ENCODE peak calls at places on chromosomes 12 and 14, in six cellular contexts. Z, T, P, M, N and A are unnamed samples.

GRCh38 chr12:6376079-6376941 is 947 bp upstream of the SCNN1A start:
- DNase-seq in T (peak), P (no peak), N (no peak), M (no peak), Z (peak), A (no peak)

GRCh38 chr12:80033457-80033856 is 65.9 kb upstream of the OTOGL start:
- DNase-seq in P (no peak), Z (peak), M (no peak), N (no peak), T (no peak), A (no peak)

GRCh38 chr14:20820063-20820904 is 17.6 kb upstream of the RNASE1 start:
- DNase-seq in N (no peak), M (no peak), T (no peak), P (no peak), Z (peak), A (no peak)

GRCh38 chr12:2963760-2964292 is 4.6 kb downstream of the TEAD4 start:
- DNase-seq in M (peak), Z (no peak), P (no peak), T (no peak), N (no peak), A (no peak)

GRCh38 chr14:36820111-36820709 is 158.6 kb downstream of the PAX9 start:
- DNase-seq in N (no peak), P (no peak), M (no peak), T (no peak), Z (peak), A (no peak)

GRCh38 chr12:131830335-131831020 is 2.3 kb downstream of the MMP17 start:
- DNase-seq in M (peak), P (peak), N (peak), Z (peak), T (peak), A (peak)

GRCh38 chr12:111991535-111991934 is 21.4 kb downstream of the TMEM116 start:
- DNase-seq in P (no peak), N (no peak), Z (no peak), T (no peak), M (no peak), A (no peak)

GRCh38 chr12:6372403-6373003 is 2.9 kb downstream of the SCNN1A start:
- DNase-seq in P (no peak), Z (peak), T (no peak), M (no peak), N (no peak), A (no peak)

GRCh38 chr12:90936230-90937005 is 18.6 kb downstream of the CCER1 start:
- DNase-seq in P (no peak), M (no peak), T (no peak), Z (no peak), N (no peak), A (no peak)

GRCh38 chr14:102795060-102795925 is 18.0 kb downstream of the TRAF3 start:
- DNase-seq in N (peak), T (no peak), P (no peak), Z (peak), M (peak), A (no peak)

GRCh38 chr12:131896080-131896810 is 1.8 kb downstream of the ULK1 start:
- DNase-seq in T (peak), Z (peak), M (peak), N (peak), P (peak), A (peak)

GRCh38 chr12:117875652-117876491 is 92.9 kb downstream of the KSR2 start:
- DNase-seq in P (peak), M (no peak), T (no peak), Z (no peak), N (peak), A (peak)

GRCh38 chr12:105698047-105698446 is 367.6 kb downstream of the C12orf75 start:
- DNase-seq in Z (no peak), N (no peak), T (no peak), P (no peak), M (no peak), A (no peak)

GRCh38 chr12:77754086-77754485 is 76.6 kb upstream of the NAV3 start:
- DNase-seq in N (no peak), Z (no peak), T (no peak), M (no peak), P (no peak), A (no peak)

GRCh38 chr12:49543914-49544815 is 5.3 kb downstream of the KCNH3 start:
- DNase-seq in Z (no peak), T (no peak), N (no peak), M (peak), P (no peak), A (no peak)

GRCh38 chr12:4116251-4117111 is 157.1 kb upstream of the CCND2 start:
- DNase-seq in P (no peak), Z (peak), T (peak), M (no peak), N (peak), A (no peak)

GRCh38 chr14:59483360-59483759 is 848 bp downstream of the L3HYPDH start:
- DNase-seq in Z (no peak), M (no peak), P (no peak), T (no peak), N (no peak), A (no peak)

GRCh38 chr12:75878382-75878720 is 153.2 kb downstream of the PHLDA1 start:
- DNase-seq in P (no peak), T (no peak), N (no peak), M (no peak), Z (peak), A (no peak)

GRCh38 chr14:31933716-31934115 is 143.4 kb upstream of the ARHGAP5 start:
- DNase-seq in T (no peak), N (no peak), M (no peak), P (no peak), Z (no peak), A (no peak)

GRCh38 chr14:75274899-75275569 is 3.6 kb upstream of the FOS start:
- DNase-seq in Z (no peak), M (peak), T (peak), P (no peak), N (peak), A (peak)

GRCh38 chr12:132765366-132765765 is 3.7 kb upstream of the ANKLE2 start:
- DNase-seq in M (no peak), N (no peak), Z (no peak), T (no peak), P (no peak), A (no peak)

GRCh38 chr14:22008098-22008412 is 334.4 kb upstream of the OR4E1 start:
- DNase-seq in M (no peak), Z (no peak), T (no peak), N (no peak), P (no peak), A (no peak)

GRCh38 chr12:1592444-1593231 is 1.7 kb downstream of the FBXL14 start:
- DNase-seq in N (peak), Z (peak), P (peak), M (no peak), T (peak), A (peak)
- TF ChIP-seq CTCF in N (no peak), Z (no peak), P (peak), M (no peak), T (no peak), A (no peak)

DNA sequence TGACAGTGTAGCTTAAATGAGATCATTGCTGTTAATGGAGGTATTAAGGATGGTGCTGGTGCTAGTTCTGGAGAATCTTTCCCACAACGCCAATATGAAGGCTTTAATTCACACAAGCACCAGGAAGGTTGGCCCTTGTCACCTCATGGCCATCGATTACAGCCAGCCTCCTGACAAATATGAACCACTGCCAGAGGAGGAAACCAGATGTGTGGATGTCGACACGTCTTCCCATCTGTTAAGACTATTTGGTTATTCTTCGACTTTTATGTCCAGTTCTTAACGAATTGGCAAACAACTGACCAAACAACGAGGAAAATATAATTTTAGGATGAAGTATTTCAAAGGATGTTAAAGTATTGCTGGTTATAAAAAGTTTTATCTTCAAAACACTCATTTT is 79.5 kb downstream of the PIK3C2G start:
- DNase-seq in T (no peak), M (no peak), N (no peak), P (no peak), Z (no peak), A (no peak)
- TF ChIP-seq CTCF in T (no peak), M (no peak), N (no peak), P (no peak), Z (no peak), A (no peak)

DNA sequence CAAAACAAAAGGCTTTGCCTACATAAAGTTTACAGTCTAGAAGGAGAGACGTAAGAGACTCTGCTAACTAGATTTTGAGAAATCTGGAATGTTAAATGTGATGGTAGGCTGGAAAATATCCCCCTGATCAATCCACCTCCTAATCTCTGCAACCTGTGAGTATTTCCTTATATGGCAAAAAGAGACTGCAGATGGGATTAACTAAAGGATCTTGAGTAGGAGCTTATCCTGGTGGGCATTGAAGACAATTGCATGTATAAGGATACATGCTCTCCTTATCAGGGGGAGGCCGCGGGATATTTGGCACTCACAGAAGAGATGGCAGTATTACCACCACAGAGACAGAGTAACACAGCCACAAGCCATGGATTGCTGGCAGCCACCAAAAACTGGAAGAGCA is 95.2 kb downstream of the EGLN3 start:
- DNase-seq in T (no peak), Z (no peak), P (no peak), N (no peak), M (no peak), A (no peak)
- TF ChIP-seq CTCF in T (no peak), Z (no peak), P (no peak), N (no peak), M (no peak), A (no peak)

DNA sequence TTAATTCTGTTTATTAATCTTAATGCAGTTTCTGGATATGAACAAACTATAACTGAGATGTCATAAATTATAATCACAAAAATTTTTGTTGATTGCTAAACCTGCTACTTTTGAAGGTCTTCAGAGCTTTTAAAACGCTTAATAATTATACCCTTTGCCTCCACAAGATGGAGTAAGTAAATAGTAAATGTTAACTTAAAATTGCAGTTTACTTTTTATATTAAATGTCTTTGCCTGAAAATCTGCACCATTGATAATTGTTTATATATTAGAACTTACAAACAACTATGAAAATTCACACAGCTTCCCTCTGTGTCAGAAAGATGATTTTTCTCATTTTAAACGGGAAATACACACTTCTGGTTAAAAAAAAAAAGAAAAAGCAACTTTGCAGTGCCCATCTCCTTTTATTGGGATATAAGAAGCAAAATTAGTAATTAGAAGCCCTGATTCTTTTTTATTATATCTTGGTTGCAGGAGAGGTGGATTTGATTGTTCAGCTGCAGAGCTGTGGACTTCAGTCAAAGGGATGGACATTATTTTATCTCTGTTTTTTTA is 35.6 kb downstream of the SCFD1 start:
- DNase-seq in P (no peak), N (no peak), M (no peak), Z (no peak), T (no peak), A (no peak)
- TF ChIP-seq CTCF in P (peak), N (no peak), M (peak), Z (peak), T (no peak), A (no peak)

GRCh38 chr12:92476844-92477243 is 225.9 kb upstream of the PLEKHG7 start:
- DNase-seq in T (no peak), Z (no peak), M (no peak), N (no peak), P (no peak), A (no peak)
- TF ChIP-seq CTCF in T (no peak), Z (no peak), M (no peak), N (no peak), P (no peak), A (no peak)

DNA sequence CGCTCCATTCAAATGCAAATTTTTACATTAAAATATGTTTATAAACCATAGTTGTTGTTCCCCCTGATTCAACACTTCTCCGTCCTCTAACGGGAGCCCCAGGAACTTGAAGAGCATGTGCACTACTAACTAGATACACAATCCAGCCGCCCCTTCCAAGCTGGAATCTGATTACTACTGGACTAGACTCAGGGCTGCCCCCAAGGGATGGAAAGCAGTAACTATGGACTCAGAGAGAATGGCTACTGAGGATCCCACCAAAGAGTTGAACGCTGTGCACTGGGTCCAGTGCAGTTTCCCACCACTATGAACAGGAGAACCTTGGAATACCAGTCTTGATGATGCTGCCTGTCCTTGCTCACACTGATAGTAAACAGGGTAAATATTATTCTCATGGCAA is 48.6 kb upstream of the PCNX1 start:
- DNase-seq in P (no peak), N (no peak), T (no peak), Z (no peak), M (no peak), A (no peak)
- TF ChIP-seq CTCF in P (no peak), N (no peak), T (no peak), Z (no peak), M (no peak), A (no peak)